ENCODE peak calls at places on chromosome 2, in eight cellular contexts. H is breast epithelium, P is left ventricle myocardium inferior, R is heart right ventricle, D is pancreas, Z is foreskin fibroblast, F is left lung, A is iPS DF 6.9. Y is an unnamed sample.
A peak's percentile ranks its signal among the peaks of the same experiment; 100 is the strongest.

GRCh38 chr2:24566630-24567029 is 75.6 kb downstream of the NCOA1 start:
- DNase-seq in A (no peak), D (no peak), P (no peak), H (no peak), Z (no peak), F (no peak), R (no peak), Y (no peak)

GRCh38 chr2:20313659-20314058 is 37.0 kb downstream of the PUM2 start:
- DNase-seq in Z (peak; percentile 17), A (no peak), H (no peak), R (no peak), D (no peak), F (no peak), P (no peak), Y (no peak)

GRCh38 chr2:231699006-231699405 is 9.3 kb upstream of the PTMA start:
- DNase-seq in F (no peak), P (peak; percentile 57), H (no peak), D (no peak), A (no peak), Z (no peak), R (peak; percentile 58), Y (no peak)

GRCh38 chr2:179265082-179265575 is 497 bp upstream of the SESTD1 start:
- DNase-seq in D (no peak), A (no peak), H (no peak), R (no peak), F (no peak), Z (peak; percentile 69), P (no peak), Y (no peak)

GRCh38 chr2:105789745-105790466 is 45.2 kb downstream of the NCK2 start:
- DNase-seq in H (no peak), F (no peak), Z (peak; percentile 77), D (no peak), R (peak; percentile 55), A (no peak), P (no peak), Y (no peak)

GRCh38 chr2:26720322-26721166 is 28.0 kb downstream of the KCNK3 start:
- DNase-seq in H (peak; percentile 52), Z (peak; percentile 56), F (peak; percentile 86), P (peak; percentile 87), A (no peak), R (peak; percentile 93), D (peak; percentile 92), Y (peak; percentile 81)

GRCh38 chr2:158724803-158725271 is 70.3 kb upstream of the DAPL1 start:
- DNase-seq in R (no peak), P (no peak), F (peak; percentile 61), Z (peak; percentile 18), A (no peak), H (peak; percentile 35), D (no peak), Y (no peak)

GRCh38 chr2:100817388-100817985 is 2.5 kb upstream of the NPAS2 start:
- DNase-seq in Z (peak; percentile 36), D (no peak), P (no peak), H (no peak), F (no peak), R (no peak), A (no peak), Y (no peak)

GRCh38 chr2:14756981-14757657 is 124.6 kb downstream of the LRATD1 start:
- DNase-seq in Z (peak; percentile 78), A (no peak), D (no peak), F (no peak), P (no peak), R (no peak), H (no peak), Y (no peak)

GRCh38 chr2:20618886-20619521 is 31.9 kb downstream of the HS1BP3 start:
- DNase-seq in H (no peak), A (no peak), D (peak; percentile 54), Z (no peak), P (peak; percentile 33), F (peak; percentile 34), R (no peak), Y (no peak)

GRCh38 chr2:109272461-109272860 is 143.5 kb downstream of the SH3RF3 start:
- DNase-seq in A (no peak), H (no peak), R (no peak), P (no peak), F (peak; percentile 12), D (no peak), Z (no peak), Y (no peak)

GRCh38 chr2:58734365-58734764 is 493.2 kb upstream of the FANCL start:
- DNase-seq in H (no peak), P (no peak), Z (peak; percentile 2), F (no peak), R (no peak), D (no peak), A (no peak), Y (no peak)

GRCh38 chr2:626491-627339 is 50.5 kb downstream of the TMEM18 start:
- DNase-seq in Z (no peak), H (no peak), A (no peak), F (no peak), D (no peak), R (no peak), P (no peak), Y (no peak)

GRCh38 chr2:17223171-17223570 is 295.1 kb downstream of the RAD51AP2 start:
- DNase-seq in D (no peak), P (no peak), R (no peak), Z (no peak), F (no peak), A (no peak), H (no peak), Y (no peak)

DNA sequence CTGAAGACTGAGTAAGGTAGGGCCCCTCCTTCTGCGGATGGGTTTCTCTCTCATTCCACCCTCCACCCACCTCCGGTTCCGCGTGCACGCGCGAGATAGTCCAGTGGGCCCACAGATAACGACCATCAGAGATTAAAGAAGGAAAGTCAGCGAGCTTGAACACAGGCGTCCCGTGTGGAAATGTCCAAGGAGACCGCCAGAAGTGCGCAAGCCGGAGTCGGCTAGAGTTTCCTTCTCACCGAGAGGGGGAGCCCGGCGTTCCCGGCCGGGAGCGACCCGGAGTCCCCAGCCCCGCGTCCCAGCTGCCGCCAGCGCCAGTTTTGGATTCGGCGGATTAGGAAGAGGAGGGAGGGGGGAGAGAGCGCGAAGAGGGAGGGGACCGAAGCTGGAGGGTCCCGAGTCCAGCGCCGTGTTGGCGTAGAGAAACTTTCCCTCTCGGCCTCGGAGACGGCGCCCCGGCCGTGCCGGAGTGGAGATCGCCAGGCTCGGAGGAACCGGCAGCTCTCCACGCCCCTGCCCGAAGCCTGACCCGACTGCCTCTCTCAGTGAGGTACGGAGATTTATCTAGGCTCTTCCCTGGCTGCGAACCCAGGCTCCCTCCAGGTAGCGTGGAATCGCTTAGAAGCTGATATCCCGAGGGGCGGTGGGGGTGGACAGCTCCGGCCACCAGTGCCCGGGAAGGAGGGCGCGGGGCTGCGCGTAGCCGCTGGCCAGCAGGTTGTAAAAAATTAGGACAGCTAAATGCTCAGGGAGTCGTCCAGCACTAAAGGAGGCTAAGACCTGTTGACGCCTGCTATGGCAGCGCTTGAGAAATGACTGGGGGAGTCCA is at the start of gene GULP1:
- DNase-seq in R (peak; percentile 76), A (no peak), D (peak; percentile 88), P (peak; percentile 76), Z (peak; percentile 73), H (peak; percentile 44), F (peak; percentile 63), Y (peak; percentile 66)
- H3K4me3 ChIP-seq in R (peak within 1 kb of the TSS; percentile 77), A (peak within 1 kb of the TSS; percentile 84), D (peak within 1 kb of the TSS; percentile 89), P (peak within 1 kb of the TSS; percentile 81), Z (peak within 1 kb of the TSS; percentile 81), H (peak within 1 kb of the TSS; percentile 83), F (peak within 1 kb of the TSS; percentile 57), Y (peak within 1 kb of the TSS; percentile 46)

GRCh38 chr2:205990104-205990503 is 95.9 kb downstream of the INO80D start:
- DNase-seq in D (no peak), R (no peak), P (no peak), F (no peak), H (no peak), Z (no peak), A (no peak), Y (no peak)

GRCh38 chr2:205984381-205984780 is 101.6 kb downstream of the INO80D start:
- DNase-seq in D (no peak), P (no peak), Z (no peak), F (no peak), R (no peak), H (no peak), A (no peak), Y (no peak)

GRCh38 chr2:205989291-205990071 is 96.5 kb downstream of the INO80D start:
- DNase-seq in F (no peak), D (no peak), A (no peak), Z (peak; percentile 20), R (no peak), H (no peak), P (no peak), Y (no peak)

GRCh38 chr2:205982776-205983327 is 103.1 kb downstream of the INO80D start:
- DNase-seq in P (no peak), R (no peak), H (no peak), A (no peak), D (no peak), Z (no peak), F (no peak), Y (no peak)

DNA sequence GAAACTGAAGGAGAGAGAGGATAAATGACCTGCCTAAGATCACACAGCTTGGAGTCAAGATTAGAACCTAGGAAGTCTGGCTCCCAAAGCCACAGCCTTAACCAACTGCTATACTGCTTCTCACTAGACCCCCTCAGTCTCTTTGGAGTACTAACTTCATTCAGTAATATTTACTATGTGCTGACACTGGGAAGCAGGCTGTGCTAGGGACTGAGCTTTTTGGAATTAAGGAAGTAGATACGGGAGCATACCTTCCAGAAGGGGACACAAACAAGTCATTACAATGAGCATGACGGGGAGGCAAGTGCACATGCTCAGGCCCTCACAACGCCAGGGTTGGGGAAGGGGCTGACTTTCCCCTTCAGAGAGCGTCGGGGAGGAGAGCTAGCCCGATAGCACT is 97.7 kb downstream of the INO80D start:
- DNase-seq in Z (no peak), A (no peak), F (no peak), R (no peak), P (no peak), H (no peak), D (no peak), Y (no peak)
- H3K4me3 ChIP-seq in Z (no peak overlapping the region), A (no peak overlapping the region), F (no peak overlapping the region), R (no peak overlapping the region), P (no peak overlapping the region), H (no peak overlapping the region), D (no peak overlapping the region), Y (no peak overlapping the region)

DNA sequence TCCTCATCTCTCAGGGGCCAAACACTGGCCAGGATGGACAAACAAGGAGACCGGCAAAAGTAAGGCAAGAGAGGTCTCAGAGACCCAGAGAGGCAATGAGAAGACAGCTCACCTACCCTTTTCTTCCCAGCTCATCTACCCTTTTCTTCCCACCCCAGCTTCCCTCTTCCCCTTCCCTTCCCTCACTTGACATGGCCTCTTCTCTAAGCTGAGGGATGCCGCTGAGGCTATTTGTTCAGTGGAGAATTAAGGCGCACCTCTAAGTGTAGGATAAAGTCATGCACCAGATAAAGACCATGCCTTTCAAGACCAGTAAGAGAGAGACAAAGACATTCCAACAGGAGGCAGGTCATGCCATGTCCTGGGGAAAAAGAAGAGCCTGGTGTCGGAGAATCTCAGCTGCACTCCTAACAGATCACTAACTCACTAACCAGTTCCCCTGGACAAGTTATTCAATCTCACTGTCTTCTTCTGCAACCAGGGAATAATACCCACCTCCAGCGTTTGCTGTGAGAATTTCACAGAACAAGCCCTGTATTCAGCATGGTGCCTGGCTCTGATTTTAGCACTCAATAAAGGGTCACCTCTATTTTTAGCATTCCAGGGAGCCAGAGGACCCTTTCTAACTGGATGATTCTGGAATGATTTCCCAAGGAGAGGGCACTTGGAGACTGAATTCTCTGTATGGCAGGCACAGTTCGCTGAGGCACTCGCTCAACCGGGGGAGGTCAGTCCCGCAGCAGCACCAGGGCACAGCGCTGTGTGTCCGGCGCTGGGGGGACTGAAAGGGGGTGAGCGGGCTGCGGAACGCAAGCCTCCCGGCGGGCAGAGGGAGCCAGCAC is 3.0 kb upstream of the FOSL2 start:
- DNase-seq in R (no peak), H (no peak), F (no peak), A (no peak), D (no peak), Z (no peak), P (no peak), Y (peak; percentile 1)
- H3K4me3 ChIP-seq in R (peak overlapping the region; percentile 99), H (peak overlapping the region; percentile 74), F (peak overlapping the region; percentile 93), A (peak overlapping the region; percentile 48), D (peak overlapping the region; percentile 83), Z (peak overlapping the region; percentile 85), P (peak overlapping the region; percentile 84), Y (peak overlapping the region; percentile 30)

GRCh38 chr2:37652199-37652640 is 19.2 kb downstream of the CDC42EP3 start:
- DNase-seq in F (no peak), H (no peak), P (no peak), D (no peak), R (no peak), Z (peak; percentile 90), A (no peak), Y (no peak)
- H3K4me3 ChIP-seq in F (no peak overlapping the region), H (no peak overlapping the region), P (no peak overlapping the region), D (no peak overlapping the region), R (no peak overlapping the region), Z (no peak overlapping the region), A (no peak overlapping the region), Y (no peak overlapping the region)

Y was measured in mucosa of descending colon.